ENCODE peak calls at places on chromosomes 5 and 9, in seven cellular contexts. One of them, this sample, is unnamed.

GRCh38 chr9:72554221-72554641 is 32.8 kb downstream of the TMC1 start:
- DNase-seq in stimulated activated CD4-positive, alpha-beta T cell treated with anti-CD3 and anti-CD28 coated beads, Interleukin-4, amount 100 ng/mL, for 4 hours: no peak
- DNase-seq in C1 segment of cervical spinal cord: no peak
- DNase-seq in substantia nigra: no peak
- DNase-seq in caudate nucleus: no peak
- DNase-seq in Right ventricle myocardium superior: no peak
- DNase-seq in upper lobe of right lung: no peak
- DNase-seq in this sample: no peak

GRCh38 chr5:72612810-72613209 is 105.6 kb upstream of the ZNF366 start:
- DNase-seq in stimulated activated CD4-positive, alpha-beta T cell treated with anti-CD3 and anti-CD28 coated beads, Interleukin-4, amount 100 ng/mL, for 4 hours: no peak
- DNase-seq in C1 segment of cervical spinal cord: no peak
- DNase-seq in substantia nigra: no peak
- DNase-seq in caudate nucleus: no peak
- DNase-seq in Right ventricle myocardium superior: no peak
- DNase-seq in upper lobe of right lung: no peak
- DNase-seq in this sample: no peak

GRCh38 chr5:140590861-140591260 is 26.2 kb downstream of the SLC35A4 start:
- DNase-seq in stimulated activated CD4-positive, alpha-beta T cell treated with anti-CD3 and anti-CD28 coated beads, Interleukin-4, amount 100 ng/mL, for 4 hours: no peak
- DNase-seq in C1 segment of cervical spinal cord: no peak
- DNase-seq in substantia nigra: no peak
- DNase-seq in caudate nucleus: no peak
- DNase-seq in Right ventricle myocardium superior: no peak
- DNase-seq in upper lobe of right lung: no peak
- DNase-seq in this sample: no peak

GRCh38 chr9:99222416-99223280 is 566 bp downstream of the SEC61B start:
- DNase-seq in stimulated activated CD4-positive, alpha-beta T cell treated with anti-CD3 and anti-CD28 coated beads, Interleukin-4, amount 100 ng/mL, for 4 hours: no peak
- DNase-seq in C1 segment of cervical spinal cord: no peak
- DNase-seq in substantia nigra: no peak
- DNase-seq in caudate nucleus: no peak
- DNase-seq in Right ventricle myocardium superior: no peak
- DNase-seq in upper lobe of right lung: no peak
- DNase-seq in this sample: no peak

GRCh38 chr5:56327810-56328209 is 94.7 kb upstream of the ANKRD55 start:
- DNase-seq in stimulated activated CD4-positive, alpha-beta T cell treated with anti-CD3 and anti-CD28 coated beads, Interleukin-4, amount 100 ng/mL, for 4 hours: peak
- DNase-seq in C1 segment of cervical spinal cord: no peak
- DNase-seq in substantia nigra: no peak
- DNase-seq in caudate nucleus: no peak
- DNase-seq in Right ventricle myocardium superior: no peak
- DNase-seq in upper lobe of right lung: no peak
- DNase-seq in this sample: no peak

GRCh38 chr9:136984464-136985026 is 1.8 kb downstream of the LCNL1 start:
- DNase-seq in stimulated activated CD4-positive, alpha-beta T cell treated with anti-CD3 and anti-CD28 coated beads, Interleukin-4, amount 100 ng/mL, for 4 hours: no peak
- DNase-seq in C1 segment of cervical spinal cord: no peak
- DNase-seq in substantia nigra: no peak
- DNase-seq in caudate nucleus: no peak
- DNase-seq in Right ventricle myocardium superior: no peak
- DNase-seq in upper lobe of right lung: no peak
- DNase-seq in this sample: no peak

GRCh38 chr9:116546711-116547581 is 140.2 kb upstream of the TRIM32 start:
- DNase-seq in stimulated activated CD4-positive, alpha-beta T cell treated with anti-CD3 and anti-CD28 coated beads, Interleukin-4, amount 100 ng/mL, for 4 hours: no peak
- DNase-seq in C1 segment of cervical spinal cord: no peak
- DNase-seq in substantia nigra: no peak
- DNase-seq in caudate nucleus: no peak
- DNase-seq in Right ventricle myocardium superior: no peak
- DNase-seq in upper lobe of right lung: no peak
- DNase-seq in this sample: no peak

GRCh38 chr9:88433583-88434240 is 45.5 kb downstream of the SPIN1 start:
- DNase-seq in stimulated activated CD4-positive, alpha-beta T cell treated with anti-CD3 and anti-CD28 coated beads, Interleukin-4, amount 100 ng/mL, for 4 hours: no peak
- DNase-seq in C1 segment of cervical spinal cord: no peak
- DNase-seq in substantia nigra: no peak
- DNase-seq in caudate nucleus: no peak
- DNase-seq in Right ventricle myocardium superior: no peak
- DNase-seq in upper lobe of right lung: no peak
- DNase-seq in this sample: no peak

GRCh38 chr9:69746859-69747560 is 12.8 kb downstream of the PTAR1 start:
- DNase-seq in stimulated activated CD4-positive, alpha-beta T cell treated with anti-CD3 and anti-CD28 coated beads, Interleukin-4, amount 100 ng/mL, for 4 hours: no peak
- DNase-seq in C1 segment of cervical spinal cord: no peak
- DNase-seq in substantia nigra: no peak
- DNase-seq in caudate nucleus: no peak
- DNase-seq in Right ventricle myocardium superior: no peak
- DNase-seq in upper lobe of right lung: no peak
- DNase-seq in this sample: no peak

GRCh38 chr5:97135868-97136267 is 6.5 kb downstream of the LIX1 start:
- DNase-seq in stimulated activated CD4-positive, alpha-beta T cell treated with anti-CD3 and anti-CD28 coated beads, Interleukin-4, amount 100 ng/mL, for 4 hours: no peak
- DNase-seq in C1 segment of cervical spinal cord: no peak
- DNase-seq in substantia nigra: no peak
- DNase-seq in caudate nucleus: no peak
- DNase-seq in Right ventricle myocardium superior: no peak
- DNase-seq in upper lobe of right lung: no peak
- DNase-seq in this sample: no peak

GRCh38 chr5:112668016-112668415 is 69.7 kb upstream of the APC start:
- DNase-seq in stimulated activated CD4-positive, alpha-beta T cell treated with anti-CD3 and anti-CD28 coated beads, Interleukin-4, amount 100 ng/mL, for 4 hours: no peak
- DNase-seq in C1 segment of cervical spinal cord: no peak
- DNase-seq in substantia nigra: no peak
- DNase-seq in caudate nucleus: no peak
- DNase-seq in Right ventricle myocardium superior: no peak
- DNase-seq in upper lobe of right lung: no peak
- DNase-seq in this sample: no peak